ENCODE peak calls at places on chromosomes 2 and 18, in four cellular contexts. One of them, this sample, is unnamed.

GRCh38 chr2:169354244-169354643 is 8.1 kb downstream of the LRP2 start:
- DNase-seq in tibial nerve: no peak
- DNase-seq in ovary: no peak
- DNase-seq in transverse colon: no peak
- DNase-seq in this sample: no peak

GRCh38 chr18:9716780-9717563 is 8.9 kb downstream of the RAB31 start:
- DNase-seq in tibial nerve: no peak
- DNase-seq in ovary: no peak
- DNase-seq in transverse colon: no peak
- DNase-seq in this sample: no peak

GRCh38 chr2:217058791-217059755 is 199.2 kb upstream of the TNP1 start:
- DNase-seq in tibial nerve: no peak
- DNase-seq in ovary: no peak
- DNase-seq in transverse colon: no peak
- DNase-seq in this sample: no peak

GRCh38 chr2:20514596-20515269 is 67.9 kb downstream of the RHOB start:
- DNase-seq in tibial nerve: no peak
- DNase-seq in ovary: no peak
- DNase-seq in transverse colon: peak; percentile 29
- DNase-seq in this sample: no peak

GRCh38 chr18:79982736-79983135 is 5.6 kb downstream of the TXNL4A start:
- DNase-seq in tibial nerve: no peak
- DNase-seq in ovary: no peak
- DNase-seq in transverse colon: no peak
- DNase-seq in this sample: no peak

GRCh38 chr2:236666646-236667204 is 97.1 kb downstream of the ACKR3 start:
- DNase-seq in tibial nerve: no peak
- DNase-seq in ovary: no peak
- DNase-seq in transverse colon: no peak
- DNase-seq in this sample: no peak

GRCh38 chr18:77100751-77101355 is 31.7 kb downstream of the MBP start:
- DNase-seq in tibial nerve: no peak
- DNase-seq in ovary: no peak
- DNase-seq in transverse colon: no peak
- DNase-seq in this sample: no peak

GRCh38 chr2:188976545-188977268 is 2.5 kb downstream of the COL3A1 start:
- DNase-seq in tibial nerve: no peak
- DNase-seq in ovary: no peak
- DNase-seq in transverse colon: no peak
- DNase-seq in this sample: no peak

GRCh38 chr18:77529492-77529891 is 279.8 kb downstream of the GALR1 start:
- DNase-seq in tibial nerve: no peak
- DNase-seq in ovary: no peak
- DNase-seq in transverse colon: no peak
- DNase-seq in this sample: no peak

GRCh38 chr2:151060334-151060733 is 201.3 kb downstream of the RBM43 start:
- DNase-seq in tibial nerve: no peak
- DNase-seq in ovary: no peak
- DNase-seq in transverse colon: no peak
- DNase-seq in this sample: no peak

GRCh38 chr2:73069855-73070650 is 1.5 kb downstream of the SFXN5 start:
- DNase-seq in tibial nerve: no peak
- DNase-seq in ovary: no peak
- DNase-seq in transverse colon: no peak
- DNase-seq in this sample: no peak

GRCh38 chr2:37774976-37775907 is 103.8 kb upstream of the CDC42EP3 start:
- DNase-seq in tibial nerve: no peak
- DNase-seq in ovary: no peak
- DNase-seq in transverse colon: no peak
- DNase-seq in this sample: no peak

GRCh38 chr2:203683932-203684556 is 22.4 kb upstream of the CD28 start:
- DNase-seq in tibial nerve: no peak
- DNase-seq in ovary: no peak
- DNase-seq in transverse colon: no peak
- DNase-seq in this sample: no peak

GRCh38 chr2:122144884-122145283 is 389.4 kb downstream of the TSN start:
- DNase-seq in tibial nerve: no peak
- DNase-seq in ovary: no peak
- DNase-seq in transverse colon: no peak
- DNase-seq in this sample: no peak

GRCh38 chr2:230650585-230651137 is 62.0 kb upstream of the CAB39 start:
- DNase-seq in tibial nerve: no peak
- DNase-seq in ovary: no peak
- DNase-seq in transverse colon: no peak
- DNase-seq in this sample: no peak

GRCh38 chr2:236158969-236159777 is 9.0 kb downstream of the GBX2 start:
- DNase-seq in tibial nerve: no peak
- DNase-seq in ovary: no peak
- DNase-seq in transverse colon: no peak
- DNase-seq in this sample: no peak

GRCh38 chr2:175187378-175187777 is 5.9 kb upstream of the ATP5MC3 start:
- DNase-seq in tibial nerve: no peak
- DNase-seq in ovary: no peak
- DNase-seq in transverse colon: no peak
- DNase-seq in this sample: no peak

GRCh38 chr2:240990266-240990529 is 8.2 kb upstream of the SNED1 start:
- DNase-seq in tibial nerve: no peak
- DNase-seq in ovary: no peak
- DNase-seq in transverse colon: peak; percentile 10
- DNase-seq in this sample: peak; percentile 25

GRCh38 chr2:120348134-120349103 is 2.5 kb downstream of the INHBB start:
- DNase-seq in tibial nerve: no peak
- DNase-seq in ovary: no peak
- DNase-seq in transverse colon: no peak
- DNase-seq in this sample: no peak

GRCh38 chr2:139514946-139515345 is 734.8 kb upstream of the NXPH2 start:
- DNase-seq in tibial nerve: no peak
- DNase-seq in ovary: no peak
- DNase-seq in transverse colon: no peak
- DNase-seq in this sample: no peak

GRCh38 chr2:45780541-45781463 is 129.3 kb downstream of the PRKCE start:
- DNase-seq in tibial nerve: no peak
- DNase-seq in ovary: no peak
- DNase-seq in transverse colon: no peak
- DNase-seq in this sample: no peak

GRCh38 chr2:120750488-120751210 is 15.0 kb downstream of the GLI2 start:
- DNase-seq in tibial nerve: no peak
- DNase-seq in ovary: no peak
- DNase-seq in transverse colon: no peak
- DNase-seq in this sample: peak; percentile 20

GRCh38 chr2:17800693-17801458 is 15.4 kb upstream of the MSGN1 start:
- DNase-seq in tibial nerve: no peak
- DNase-seq in ovary: no peak
- DNase-seq in transverse colon: peak; percentile 75
- DNase-seq in this sample: no peak

GRCh38 chr2:183665976-183666375 is 541.7 kb downstream of the NUP35 start:
- DNase-seq in tibial nerve: no peak
- DNase-seq in ovary: no peak
- DNase-seq in transverse colon: no peak
- DNase-seq in this sample: no peak

GRCh38 chr2:215505044-215505786 is 69.3 kb upstream of the FN1 start:
- DNase-seq in tibial nerve: no peak
- DNase-seq in ovary: peak; percentile 15
- DNase-seq in transverse colon: peak; percentile 18
- DNase-seq in this sample: no peak

GRCh38 chr18:63186934-63187574 is 132.5 kb downstream of the BCL2 start:
- DNase-seq in tibial nerve: no peak
- DNase-seq in ovary: no peak
- DNase-seq in transverse colon: no peak
- DNase-seq in this sample: no peak

GRCh38 chr2:239152239-239152915 is 248.4 kb downstream of the HDAC4 start:
- DNase-seq in tibial nerve: peak; percentile 13
- DNase-seq in ovary: no peak
- DNase-seq in transverse colon: no peak
- DNase-seq in this sample: peak; percentile 17

GRCh38 chr2:168160897-168161296 is 86.5 kb downstream of the STK39 start:
- DNase-seq in tibial nerve: no peak
- DNase-seq in ovary: no peak
- DNase-seq in transverse colon: no peak
- DNase-seq in this sample: no peak

GRCh38 chr2:238132463-238133450 is 5.7 kb upstream of the KLHL30 start:
- DNase-seq in tibial nerve: no peak
- DNase-seq in ovary: no peak
- DNase-seq in transverse colon: no peak
- DNase-seq in this sample: no peak
- H3K4me1 ChIP-seq in tibial nerve: no peaks in the 10 kb centered on the region
- H3K4me1 ChIP-seq in ovary: no peaks in the 10 kb centered on the region
- H3K4me1 ChIP-seq in transverse colon: no peaks in the 10 kb centered on the region
- H3K4me1 ChIP-seq in this sample: no peaks in the 10 kb centered on the region

DNA sequence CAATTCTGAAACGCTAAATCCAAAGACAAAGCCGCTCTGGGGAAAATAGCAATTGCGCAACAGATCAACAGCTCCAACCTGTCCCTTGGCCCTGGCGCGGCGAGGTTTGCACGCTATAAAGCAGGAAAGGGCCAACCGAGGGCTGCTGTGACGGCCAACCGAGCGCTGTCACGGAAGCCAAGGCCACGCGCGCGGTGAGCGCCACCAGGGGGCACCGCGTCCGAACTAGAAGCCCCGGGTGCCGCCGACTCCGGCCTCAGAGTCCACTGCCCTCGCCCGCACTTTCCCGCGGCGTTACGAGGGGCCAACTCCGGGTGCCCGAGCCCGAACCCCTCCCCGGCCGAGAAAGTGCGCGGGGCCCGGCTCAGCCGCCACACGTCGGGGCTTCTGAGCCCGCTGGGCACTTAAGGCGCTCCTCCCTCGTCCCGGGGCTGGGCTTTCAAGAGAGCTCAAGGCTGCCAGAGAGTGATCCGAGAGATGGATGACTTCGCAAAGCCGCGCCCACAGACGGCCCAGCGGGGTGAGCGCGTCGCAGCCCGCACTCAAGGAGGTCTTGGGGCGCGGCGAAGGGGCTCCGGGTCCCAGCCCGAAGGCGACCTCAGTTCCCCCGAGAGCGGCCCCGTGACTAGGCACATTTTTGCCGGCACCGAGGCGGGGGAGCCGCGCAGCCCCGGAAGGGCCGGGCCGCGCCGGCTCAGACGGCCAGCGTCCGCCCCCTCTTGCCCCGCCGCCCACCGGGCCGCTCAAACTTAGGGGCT is 897 bp downstream of the NFE2L2 start:
- DNase-seq in tibial nerve: peak; percentile 99
- DNase-seq in ovary: peak; percentile 99
- DNase-seq in transverse colon: peak; percentile 99
- DNase-seq in this sample: peak; percentile 99
- TF ChIP-seq EP300 in tibial nerve: peak; percentile 96
- TF ChIP-seq EP300 in ovary: peak; percentile 79
- TF ChIP-seq EP300 in transverse colon: peak; percentile 83
- TF ChIP-seq EP300 in this sample: peak; percentile 64

DNA sequence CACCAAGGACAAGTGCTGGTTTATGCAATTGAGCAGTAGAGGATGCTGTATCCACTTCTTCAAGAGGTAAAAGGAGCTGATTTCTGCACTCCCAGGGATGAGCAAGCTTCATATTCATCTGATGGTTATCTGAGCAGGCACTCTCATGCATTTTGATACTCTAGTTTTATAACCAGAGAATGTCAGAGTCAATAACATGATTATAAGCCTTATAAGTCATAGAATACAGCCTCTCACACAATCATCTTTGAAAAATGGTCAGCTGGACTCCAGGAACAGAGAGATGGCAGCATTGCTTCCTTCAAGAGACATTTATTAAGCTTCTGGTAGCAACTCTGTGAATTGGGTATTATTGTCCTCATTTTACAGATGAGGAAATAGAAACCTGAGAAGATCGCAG is 167.1 kb downstream of the SLC8A1 start:
- DNase-seq in tibial nerve: no peak
- DNase-seq in ovary: no peak
- DNase-seq in transverse colon: no peak
- DNase-seq in this sample: no peak
- H3K4me1 ChIP-seq in tibial nerve: no peaks in the 10 kb centered on the region
- H3K4me1 ChIP-seq in ovary: peaks cover 6% of the 10 kb centered on the region
- H3K4me1 ChIP-seq in transverse colon: peaks cover 5% of the 10 kb centered on the region
- H3K4me1 ChIP-seq in this sample: no peaks in the 10 kb centered on the region

GRCh38 chr2:100875516-100876230 is 55.7 kb downstream of the NPAS2 start:
- DNase-seq in tibial nerve: no peak
- DNase-seq in ovary: no peak
- DNase-seq in transverse colon: no peak
- DNase-seq in this sample: peak; percentile 63
- TF ChIP-seq EP300 in tibial nerve: no peak
- TF ChIP-seq EP300 in ovary: no peak
- TF ChIP-seq EP300 in transverse colon: no peak
- TF ChIP-seq EP300 in this sample: no peak

DNA sequence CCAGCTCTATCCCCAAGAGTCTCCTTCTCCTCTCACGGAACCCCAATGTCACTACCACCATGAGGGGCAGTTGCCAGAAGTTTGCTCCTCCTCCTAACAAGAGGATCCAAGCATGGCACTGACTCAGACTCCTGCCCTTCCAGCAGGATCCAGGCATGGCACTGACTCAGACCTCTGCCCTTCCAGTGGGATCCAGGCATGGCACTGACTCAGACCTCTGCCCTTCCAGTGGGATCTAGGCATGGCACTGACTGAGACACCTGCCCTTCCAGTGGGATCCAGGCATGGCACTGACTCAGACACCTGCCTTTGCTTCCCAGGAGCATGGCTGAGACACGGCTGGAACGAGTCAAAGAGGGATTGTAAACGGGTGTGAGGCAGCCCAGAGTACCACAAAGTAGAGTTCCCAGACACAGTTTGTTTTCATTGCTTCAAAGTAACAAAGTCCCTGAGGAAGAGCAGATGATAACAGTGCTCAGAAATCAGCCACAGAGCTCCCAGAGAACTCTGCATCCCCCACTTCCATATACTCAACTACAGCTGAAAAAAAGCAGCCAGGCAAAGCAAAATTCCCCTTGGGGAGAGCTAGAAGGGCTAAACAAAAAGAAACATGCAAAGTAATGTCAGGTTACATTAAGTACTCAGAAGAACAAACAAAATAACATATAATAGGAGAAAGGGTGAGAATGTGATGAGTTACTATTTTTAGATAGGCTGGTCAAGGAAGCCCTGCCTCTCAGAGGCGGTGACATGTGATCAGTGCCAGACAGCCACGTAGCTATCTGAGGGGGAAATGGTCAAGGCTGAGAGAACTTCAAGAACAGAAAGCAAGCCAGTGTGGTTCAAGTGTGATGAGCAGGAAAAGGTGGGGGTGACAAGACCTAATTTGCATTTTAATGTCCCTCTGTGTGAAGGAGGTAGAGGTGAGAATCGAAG is 3.0 kb downstream of the BUB1 start:
- DNase-seq in tibial nerve: no peak
- DNase-seq in ovary: no peak
- DNase-seq in transverse colon: peak; percentile 62
- DNase-seq in this sample: peak; percentile 34
- H3K4me1 ChIP-seq in tibial nerve: no peaks in the 10 kb centered on the region
- H3K4me1 ChIP-seq in ovary: peaks cover 7% of the 10 kb centered on the region
- H3K4me1 ChIP-seq in transverse colon: peaks cover 16% of the 10 kb centered on the region
- H3K4me1 ChIP-seq in this sample: peaks cover 22% of the 10 kb centered on the region

DNA sequence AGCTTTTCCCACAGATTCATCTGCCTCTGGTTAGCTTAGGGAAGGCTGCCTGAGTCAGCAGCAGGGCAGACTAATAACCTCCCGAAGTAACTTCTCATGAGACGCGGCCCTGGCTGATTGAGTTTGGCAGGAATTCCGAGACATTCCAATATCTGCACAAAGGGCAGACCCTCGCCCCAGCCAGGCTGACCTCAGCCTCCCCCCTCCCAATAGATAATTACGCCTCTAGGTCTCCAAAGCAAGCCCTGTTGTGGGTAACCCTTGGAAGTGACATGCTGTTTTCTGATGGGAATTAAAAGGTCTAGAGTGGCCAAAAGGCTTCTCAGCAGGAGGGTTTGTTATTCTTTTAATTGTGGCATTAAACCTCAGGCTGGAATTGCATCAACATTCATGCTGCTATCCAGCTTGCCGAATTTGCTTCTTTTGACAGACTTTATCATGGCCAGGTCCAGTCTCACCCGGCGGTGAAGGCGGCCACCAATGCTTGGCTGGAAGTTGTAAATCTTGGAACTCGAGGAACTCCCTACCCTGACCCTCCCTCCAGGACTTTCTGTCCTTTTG is 98.0 kb upstream of the SLC14A2 start:
- DNase-seq in tibial nerve: peak; percentile 62
- DNase-seq in ovary: peak; percentile 36
- DNase-seq in transverse colon: no peak
- DNase-seq in this sample: no peak
- TF ChIP-seq EP300 in tibial nerve: no peak
- TF ChIP-seq EP300 in ovary: no peak
- TF ChIP-seq EP300 in transverse colon: no peak
- TF ChIP-seq EP300 in this sample: no peak

This sample was measured in stomach.